ENCODE peak calls at places on chromosome X, in eight cellular contexts. One of them, this sample, is unnamed.

GRCh38 chrX:153473126-153473525 is 2.8 kb upstream of the HAUS7 start:
- ATAC-seq in activated CD4-positive, alpha-beta T cell treated with anti-CD3 and anti-CD28 coated beads for 36 hours: no peak
- ATAC-seq in gastrocnemius medialis: no peak
- ATAC-seq in effector memory CD8-positive, alpha-beta T cell: no peak
- ATAC-seq in A549: no peak
- ATAC-seq in activated B cell treated with CpG ODN at 0.5 μM for 24 hours: no peak
- ATAC-seq in omental fat pad: no peak
- ATAC-seq in activated T-cell treated with anti-CD3 and anti-CD28 coated beads, Interleukin-2, amount 50 U/mL, for 4 hours: no peak
- ATAC-seq in this sample: no peak

GRCh38 chrX:112714357-112714918 is 34.7 kb upstream of the LHFPL1 start:
- ATAC-seq in activated CD4-positive, alpha-beta T cell treated with anti-CD3 and anti-CD28 coated beads for 36 hours: no peak
- ATAC-seq in gastrocnemius medialis: no peak
- ATAC-seq in effector memory CD8-positive, alpha-beta T cell: no peak
- ATAC-seq in A549: no peak
- ATAC-seq in activated B cell treated with CpG ODN at 0.5 μM for 24 hours: no peak
- ATAC-seq in omental fat pad: no peak
- ATAC-seq in activated T-cell treated with anti-CD3 and anti-CD28 coated beads, Interleukin-2, amount 50 U/mL, for 4 hours: no peak
- ATAC-seq in this sample: no peak

GRCh38 chrX:66020578-66021406 is 19.1 kb downstream of the VSIG4 start:
- ATAC-seq in activated CD4-positive, alpha-beta T cell treated with anti-CD3 and anti-CD28 coated beads for 36 hours: no peak
- ATAC-seq in gastrocnemius medialis: no peak
- ATAC-seq in effector memory CD8-positive, alpha-beta T cell: no peak
- ATAC-seq in A549: no peak
- ATAC-seq in activated B cell treated with CpG ODN at 0.5 μM for 24 hours: no peak
- ATAC-seq in omental fat pad: no peak
- ATAC-seq in activated T-cell treated with anti-CD3 and anti-CD28 coated beads, Interleukin-2, amount 50 U/mL, for 4 hours: no peak
- ATAC-seq in this sample: no peak

GRCh38 chrX:96971812-96972211 is 88.1 kb downstream of the RPA4 start:
- ATAC-seq in activated CD4-positive, alpha-beta T cell treated with anti-CD3 and anti-CD28 coated beads for 36 hours: no peak
- ATAC-seq in gastrocnemius medialis: no peak
- ATAC-seq in effector memory CD8-positive, alpha-beta T cell: no peak
- ATAC-seq in A549: no peak
- ATAC-seq in activated B cell treated with CpG ODN at 0.5 μM for 24 hours: no peak
- ATAC-seq in omental fat pad: no peak
- ATAC-seq in activated T-cell treated with anti-CD3 and anti-CD28 coated beads, Interleukin-2, amount 50 U/mL, for 4 hours: no peak
- ATAC-seq in this sample: no peak

GRCh38 chrX:155899366-155899765 is 18.2 kb downstream of the VAMP7 start:
- ATAC-seq in activated CD4-positive, alpha-beta T cell treated with anti-CD3 and anti-CD28 coated beads for 36 hours: no peak
- ATAC-seq in gastrocnemius medialis: no peak
- ATAC-seq in effector memory CD8-positive, alpha-beta T cell: no peak
- ATAC-seq in A549: no peak
- ATAC-seq in activated B cell treated with CpG ODN at 0.5 μM for 24 hours: no peak
- ATAC-seq in omental fat pad: no peak
- ATAC-seq in activated T-cell treated with anti-CD3 and anti-CD28 coated beads, Interleukin-2, amount 50 U/mL, for 4 hours: no peak
- ATAC-seq in this sample: no peak

GRCh38 chrX:19746919-19747671 is 140.3 kb downstream of the SH3KBP1 start:
- ATAC-seq in activated CD4-positive, alpha-beta T cell treated with anti-CD3 and anti-CD28 coated beads for 36 hours: no peak
- ATAC-seq in gastrocnemius medialis: no peak
- ATAC-seq in effector memory CD8-positive, alpha-beta T cell: no peak
- ATAC-seq in A549: no peak
- ATAC-seq in activated B cell treated with CpG ODN at 0.5 μM for 24 hours: no peak
- ATAC-seq in omental fat pad: no peak
- ATAC-seq in activated T-cell treated with anti-CD3 and anti-CD28 coated beads, Interleukin-2, amount 50 U/mL, for 4 hours: no peak
- ATAC-seq in this sample: no peak

GRCh38 chrX:41917517-41917916 is 5.8 kb downstream of the CASK start:
- ATAC-seq in activated CD4-positive, alpha-beta T cell treated with anti-CD3 and anti-CD28 coated beads for 36 hours: no peak
- ATAC-seq in gastrocnemius medialis: no peak
- ATAC-seq in effector memory CD8-positive, alpha-beta T cell: peak; percentile 43
- ATAC-seq in A549: no peak
- ATAC-seq in activated B cell treated with CpG ODN at 0.5 μM for 24 hours: no peak
- ATAC-seq in omental fat pad: no peak
- ATAC-seq in activated T-cell treated with anti-CD3 and anti-CD28 coated beads, Interleukin-2, amount 50 U/mL, for 4 hours: no peak
- ATAC-seq in this sample: no peak

GRCh38 chrX:84932814-84933213 is 70.9 kb upstream of the APOOL start:
- ATAC-seq in activated CD4-positive, alpha-beta T cell treated with anti-CD3 and anti-CD28 coated beads for 36 hours: no peak
- ATAC-seq in gastrocnemius medialis: no peak
- ATAC-seq in effector memory CD8-positive, alpha-beta T cell: no peak
- ATAC-seq in A549: no peak
- ATAC-seq in activated B cell treated with CpG ODN at 0.5 μM for 24 hours: no peak
- ATAC-seq in omental fat pad: no peak
- ATAC-seq in activated T-cell treated with anti-CD3 and anti-CD28 coated beads, Interleukin-2, amount 50 U/mL, for 4 hours: no peak
- ATAC-seq in this sample: no peak

GRCh38 chrX:47651043-47651905 is 911 bp upstream of the ELK1 start:
- ATAC-seq in activated CD4-positive, alpha-beta T cell treated with anti-CD3 and anti-CD28 coated beads for 36 hours: no peak
- ATAC-seq in gastrocnemius medialis: peak; percentile 40
- ATAC-seq in effector memory CD8-positive, alpha-beta T cell: no peak
- ATAC-seq in A549: peak; percentile 21
- ATAC-seq in activated B cell treated with CpG ODN at 0.5 μM for 24 hours: no peak
- ATAC-seq in omental fat pad: peak; percentile 19
- ATAC-seq in activated T-cell treated with anti-CD3 and anti-CD28 coated beads, Interleukin-2, amount 50 U/mL, for 4 hours: no peak
- ATAC-seq in this sample: peak; percentile 1

GRCh38 chrX:45138525-45138924 is 62.2 kb downstream of the DIPK2B start:
- ATAC-seq in activated CD4-positive, alpha-beta T cell treated with anti-CD3 and anti-CD28 coated beads for 36 hours: peak; percentile 53
- ATAC-seq in gastrocnemius medialis: no peak
- ATAC-seq in effector memory CD8-positive, alpha-beta T cell: peak; percentile 37
- ATAC-seq in A549: no peak
- ATAC-seq in activated B cell treated with CpG ODN at 0.5 μM for 24 hours: no peak
- ATAC-seq in omental fat pad: no peak
- ATAC-seq in activated T-cell treated with anti-CD3 and anti-CD28 coated beads, Interleukin-2, amount 50 U/mL, for 4 hours: no peak
- ATAC-seq in this sample: no peak

GRCh38 chrX:136496359-136496767 is 1.0 kb upstream of the HTATSF1 start:
- ATAC-seq in activated CD4-positive, alpha-beta T cell treated with anti-CD3 and anti-CD28 coated beads for 36 hours: no peak
- ATAC-seq in gastrocnemius medialis: no peak
- ATAC-seq in effector memory CD8-positive, alpha-beta T cell: no peak
- ATAC-seq in A549: no peak
- ATAC-seq in activated B cell treated with CpG ODN at 0.5 μM for 24 hours: no peak
- ATAC-seq in omental fat pad: no peak
- ATAC-seq in activated T-cell treated with anti-CD3 and anti-CD28 coated beads, Interleukin-2, amount 50 U/mL, for 4 hours: peak; percentile 1
- ATAC-seq in this sample: no peak

GRCh38 chrX:47250017-47250347 is 17.2 kb downstream of the USP11 start:
- ATAC-seq in activated CD4-positive, alpha-beta T cell treated with anti-CD3 and anti-CD28 coated beads for 36 hours: no peak
- ATAC-seq in gastrocnemius medialis: no peak
- ATAC-seq in effector memory CD8-positive, alpha-beta T cell: no peak
- ATAC-seq in A549: no peak
- ATAC-seq in activated B cell treated with CpG ODN at 0.5 μM for 24 hours: no peak
- ATAC-seq in omental fat pad: no peak
- ATAC-seq in activated T-cell treated with anti-CD3 and anti-CD28 coated beads, Interleukin-2, amount 50 U/mL, for 4 hours: no peak
- ATAC-seq in this sample: no peak

GRCh38 chrX:2967998-2968909 is 38.1 kb upstream of the ARSH start:
- ATAC-seq in activated CD4-positive, alpha-beta T cell treated with anti-CD3 and anti-CD28 coated beads for 36 hours: peak; percentile 92
- ATAC-seq in gastrocnemius medialis: no peak
- ATAC-seq in effector memory CD8-positive, alpha-beta T cell: peak; percentile 66
- ATAC-seq in A549: no peak
- ATAC-seq in activated B cell treated with CpG ODN at 0.5 μM for 24 hours: no peak
- ATAC-seq in omental fat pad: no peak
- ATAC-seq in activated T-cell treated with anti-CD3 and anti-CD28 coated beads, Interleukin-2, amount 50 U/mL, for 4 hours: peak; percentile 87
- ATAC-seq in this sample: peak; percentile 38

GRCh38 chrX:312621-313331 is 5.8 kb downstream of the GTPBP6 start:
- ATAC-seq in activated CD4-positive, alpha-beta T cell treated with anti-CD3 and anti-CD28 coated beads for 36 hours: no peak
- ATAC-seq in gastrocnemius medialis: no peak
- ATAC-seq in effector memory CD8-positive, alpha-beta T cell: no peak
- ATAC-seq in A549: no peak
- ATAC-seq in activated B cell treated with CpG ODN at 0.5 μM for 24 hours: no peak
- ATAC-seq in omental fat pad: no peak
- ATAC-seq in activated T-cell treated with anti-CD3 and anti-CD28 coated beads, Interleukin-2, amount 50 U/mL, for 4 hours: no peak
- ATAC-seq in this sample: no peak

GRCh38 chrX:153780678-153781427 is at the start of gene SRPK3:
- ATAC-seq in activated CD4-positive, alpha-beta T cell treated with anti-CD3 and anti-CD28 coated beads for 36 hours: no peak
- ATAC-seq in gastrocnemius medialis: peak; percentile 67
- ATAC-seq in effector memory CD8-positive, alpha-beta T cell: no peak
- ATAC-seq in A549: no peak
- ATAC-seq in activated B cell treated with CpG ODN at 0.5 μM for 24 hours: no peak
- ATAC-seq in omental fat pad: no peak
- ATAC-seq in activated T-cell treated with anti-CD3 and anti-CD28 coated beads, Interleukin-2, amount 50 U/mL, for 4 hours: no peak
- ATAC-seq in this sample: peak; percentile 2

GRCh38 chrX:48911407-48912182 is at the start of gene SLC35A2:
- ATAC-seq in activated CD4-positive, alpha-beta T cell treated with anti-CD3 and anti-CD28 coated beads for 36 hours: peak; percentile 69
- ATAC-seq in gastrocnemius medialis: peak; percentile 92
- ATAC-seq in effector memory CD8-positive, alpha-beta T cell: peak; percentile 76
- ATAC-seq in A549: peak; percentile 96
- ATAC-seq in activated B cell treated with CpG ODN at 0.5 μM for 24 hours: peak; percentile 74
- ATAC-seq in omental fat pad: peak; percentile 79
- ATAC-seq in activated T-cell treated with anti-CD3 and anti-CD28 coated beads, Interleukin-2, amount 50 U/mL, for 4 hours: peak; percentile 73
- ATAC-seq in this sample: peak; percentile 80

GRCh38 chrX:10090319-10090718 is 66.5 kb upstream of the CLCN4 start:
- ATAC-seq in activated CD4-positive, alpha-beta T cell treated with anti-CD3 and anti-CD28 coated beads for 36 hours: no peak
- ATAC-seq in gastrocnemius medialis: no peak
- ATAC-seq in effector memory CD8-positive, alpha-beta T cell: no peak
- ATAC-seq in A549: no peak
- ATAC-seq in activated B cell treated with CpG ODN at 0.5 μM for 24 hours: no peak
- ATAC-seq in omental fat pad: no peak
- ATAC-seq in activated T-cell treated with anti-CD3 and anti-CD28 coated beads, Interleukin-2, amount 50 U/mL, for 4 hours: no peak
- ATAC-seq in this sample: no peak

GRCh38 chrX:45186643-45187026 is 14.0 kb downstream of the DIPK2B start:
- ATAC-seq in activated CD4-positive, alpha-beta T cell treated with anti-CD3 and anti-CD28 coated beads for 36 hours: no peak
- ATAC-seq in gastrocnemius medialis: no peak
- ATAC-seq in effector memory CD8-positive, alpha-beta T cell: no peak
- ATAC-seq in A549: no peak
- ATAC-seq in activated B cell treated with CpG ODN at 0.5 μM for 24 hours: no peak
- ATAC-seq in omental fat pad: no peak
- ATAC-seq in activated T-cell treated with anti-CD3 and anti-CD28 coated beads, Interleukin-2, amount 50 U/mL, for 4 hours: no peak
- ATAC-seq in this sample: no peak

GRCh38 chrX:17839269-17839668 is 21.8 kb downstream of the RAI2 start:
- ATAC-seq in activated CD4-positive, alpha-beta T cell treated with anti-CD3 and anti-CD28 coated beads for 36 hours: no peak
- ATAC-seq in gastrocnemius medialis: no peak
- ATAC-seq in effector memory CD8-positive, alpha-beta T cell: no peak
- ATAC-seq in A549: no peak
- ATAC-seq in activated B cell treated with CpG ODN at 0.5 μM for 24 hours: no peak
- ATAC-seq in omental fat pad: no peak
- ATAC-seq in activated T-cell treated with anti-CD3 and anti-CD28 coated beads, Interleukin-2, amount 50 U/mL, for 4 hours: no peak
- ATAC-seq in this sample: no peak

GRCh38 chrX:52979993-52980392 is 21.7 kb upstream of the FAM156A start:
- ATAC-seq in activated CD4-positive, alpha-beta T cell treated with anti-CD3 and anti-CD28 coated beads for 36 hours: no peak
- ATAC-seq in gastrocnemius medialis: no peak
- ATAC-seq in effector memory CD8-positive, alpha-beta T cell: no peak
- ATAC-seq in A549: no peak
- ATAC-seq in activated B cell treated with CpG ODN at 0.5 μM for 24 hours: no peak
- ATAC-seq in omental fat pad: no peak
- ATAC-seq in activated T-cell treated with anti-CD3 and anti-CD28 coated beads, Interleukin-2, amount 50 U/mL, for 4 hours: no peak
- ATAC-seq in this sample: no peak

GRCh38 chrX:119266364-119266995 is 30.4 kb downstream of the PGRMC1 start:
- ATAC-seq in activated CD4-positive, alpha-beta T cell treated with anti-CD3 and anti-CD28 coated beads for 36 hours: no peak
- ATAC-seq in gastrocnemius medialis: no peak
- ATAC-seq in effector memory CD8-positive, alpha-beta T cell: no peak
- ATAC-seq in A549: peak; percentile 62
- ATAC-seq in activated B cell treated with CpG ODN at 0.5 μM for 24 hours: no peak
- ATAC-seq in omental fat pad: no peak
- ATAC-seq in activated T-cell treated with anti-CD3 and anti-CD28 coated beads, Interleukin-2, amount 50 U/mL, for 4 hours: no peak
- ATAC-seq in this sample: no peak

GRCh38 chrX:43655961-43656494 is at the start of gene MAOA:
- ATAC-seq in activated CD4-positive, alpha-beta T cell treated with anti-CD3 and anti-CD28 coated beads for 36 hours: no peak
- ATAC-seq in gastrocnemius medialis: peak; percentile 56
- ATAC-seq in effector memory CD8-positive, alpha-beta T cell: no peak
- ATAC-seq in A549: no peak
- ATAC-seq in activated B cell treated with CpG ODN at 0.5 μM for 24 hours: no peak
- ATAC-seq in omental fat pad: peak; percentile 37
- ATAC-seq in activated T-cell treated with anti-CD3 and anti-CD28 coated beads, Interleukin-2, amount 50 U/mL, for 4 hours: no peak
- ATAC-seq in this sample: peak; percentile 60

GRCh38 chrX:7815166-7815565 is 27.8 kb upstream of the VCX start:
- ATAC-seq in activated CD4-positive, alpha-beta T cell treated with anti-CD3 and anti-CD28 coated beads for 36 hours: no peak
- ATAC-seq in gastrocnemius medialis: no peak
- ATAC-seq in effector memory CD8-positive, alpha-beta T cell: no peak
- ATAC-seq in A549: no peak
- ATAC-seq in activated B cell treated with CpG ODN at 0.5 μM for 24 hours: no peak
- ATAC-seq in omental fat pad: no peak
- ATAC-seq in activated T-cell treated with anti-CD3 and anti-CD28 coated beads, Interleukin-2, amount 50 U/mL, for 4 hours: no peak
- ATAC-seq in this sample: no peak

GRCh38 chrX:15549189-15550012 is 48.8 kb downstream of the BMX start:
- ATAC-seq in activated CD4-positive, alpha-beta T cell treated with anti-CD3 and anti-CD28 coated beads for 36 hours: no peak
- ATAC-seq in gastrocnemius medialis: no peak
- ATAC-seq in effector memory CD8-positive, alpha-beta T cell: no peak
- ATAC-seq in A549: no peak
- ATAC-seq in activated B cell treated with CpG ODN at 0.5 μM for 24 hours: no peak
- ATAC-seq in omental fat pad: no peak
- ATAC-seq in activated T-cell treated with anti-CD3 and anti-CD28 coated beads, Interleukin-2, amount 50 U/mL, for 4 hours: no peak
- ATAC-seq in this sample: no peak

GRCh38 chrX:30620980-30621716 is 32.1 kb upstream of the GK start:
- ATAC-seq in activated CD4-positive, alpha-beta T cell treated with anti-CD3 and anti-CD28 coated beads for 36 hours: peak; percentile 39
- ATAC-seq in gastrocnemius medialis: peak; percentile 99
- ATAC-seq in effector memory CD8-positive, alpha-beta T cell: no peak
- ATAC-seq in A549: peak; percentile 89
- ATAC-seq in activated B cell treated with CpG ODN at 0.5 μM for 24 hours: no peak
- ATAC-seq in omental fat pad: no peak
- ATAC-seq in activated T-cell treated with anti-CD3 and anti-CD28 coated beads, Interleukin-2, amount 50 U/mL, for 4 hours: no peak
- ATAC-seq in this sample: peak; percentile 87

GRCh38 chrX:16807976-16808542 is 21.8 kb downstream of the TXLNG start:
- ATAC-seq in activated CD4-positive, alpha-beta T cell treated with anti-CD3 and anti-CD28 coated beads for 36 hours: no peak
- ATAC-seq in gastrocnemius medialis: peak; percentile 97
- ATAC-seq in effector memory CD8-positive, alpha-beta T cell: no peak
- ATAC-seq in A549: peak; percentile 89
- ATAC-seq in activated B cell treated with CpG ODN at 0.5 μM for 24 hours: no peak
- ATAC-seq in omental fat pad: peak; percentile 85
- ATAC-seq in activated T-cell treated with anti-CD3 and anti-CD28 coated beads, Interleukin-2, amount 50 U/mL, for 4 hours: no peak
- ATAC-seq in this sample: peak; percentile 74

GRCh38 chrX:55342533-55343501 is 78.1 kb upstream of the PAGE3 start:
- ATAC-seq in activated CD4-positive, alpha-beta T cell treated with anti-CD3 and anti-CD28 coated beads for 36 hours: peak; percentile 88
- ATAC-seq in gastrocnemius medialis: peak; percentile 41
- ATAC-seq in effector memory CD8-positive, alpha-beta T cell: peak; percentile 53
- ATAC-seq in A549: no peak
- ATAC-seq in activated B cell treated with CpG ODN at 0.5 μM for 24 hours: peak; percentile 68
- ATAC-seq in omental fat pad: no peak
- ATAC-seq in activated T-cell treated with anti-CD3 and anti-CD28 coated beads, Interleukin-2, amount 50 U/mL, for 4 hours: no peak
- ATAC-seq in this sample: peak; percentile 70

GRCh38 chrX:153365670-153366069 is 31.7 kb downstream of the ZNF275 start:
- ATAC-seq in activated CD4-positive, alpha-beta T cell treated with anti-CD3 and anti-CD28 coated beads for 36 hours: peak; percentile 39
- ATAC-seq in gastrocnemius medialis: no peak
- ATAC-seq in effector memory CD8-positive, alpha-beta T cell: no peak
- ATAC-seq in A549: no peak
- ATAC-seq in activated B cell treated with CpG ODN at 0.5 μM for 24 hours: no peak
- ATAC-seq in omental fat pad: no peak
- ATAC-seq in activated T-cell treated with anti-CD3 and anti-CD28 coated beads, Interleukin-2, amount 50 U/mL, for 4 hours: no peak
- ATAC-seq in this sample: no peak

GRCh38 chrX:48493890-48494364 is 14.9 kb upstream of the PORCN start:
- ATAC-seq in activated CD4-positive, alpha-beta T cell treated with anti-CD3 and anti-CD28 coated beads for 36 hours: peak; percentile 44
- ATAC-seq in gastrocnemius medialis: no peak
- ATAC-seq in effector memory CD8-positive, alpha-beta T cell: no peak
- ATAC-seq in A549: no peak
- ATAC-seq in activated B cell treated with CpG ODN at 0.5 μM for 24 hours: peak; percentile 31
- ATAC-seq in omental fat pad: no peak
- ATAC-seq in activated T-cell treated with anti-CD3 and anti-CD28 coated beads, Interleukin-2, amount 50 U/mL, for 4 hours: no peak
- ATAC-seq in this sample: no peak

GRCh38 chrX:79361192-79361870 is 5.8 kb downstream of the ITM2A start:
- ATAC-seq in activated CD4-positive, alpha-beta T cell treated with anti-CD3 and anti-CD28 coated beads for 36 hours: peak; percentile 44
- ATAC-seq in gastrocnemius medialis: no peak
- ATAC-seq in effector memory CD8-positive, alpha-beta T cell: peak; percentile 61
- ATAC-seq in A549: no peak
- ATAC-seq in activated B cell treated with CpG ODN at 0.5 μM for 24 hours: no peak
- ATAC-seq in omental fat pad: no peak
- ATAC-seq in activated T-cell treated with anti-CD3 and anti-CD28 coated beads, Interleukin-2, amount 50 U/mL, for 4 hours: no peak
- ATAC-seq in this sample: no peak

GRCh38 chrX:48714573-48714972 is 18.0 kb downstream of the SUV39H1 start:
- ATAC-seq in activated CD4-positive, alpha-beta T cell treated with anti-CD3 and anti-CD28 coated beads for 36 hours: peak; percentile 16
- ATAC-seq in gastrocnemius medialis: no peak
- ATAC-seq in effector memory CD8-positive, alpha-beta T cell: peak; percentile 5
- ATAC-seq in A549: no peak
- ATAC-seq in activated B cell treated with CpG ODN at 0.5 μM for 24 hours: no peak
- ATAC-seq in omental fat pad: no peak
- ATAC-seq in activated T-cell treated with anti-CD3 and anti-CD28 coated beads, Interleukin-2, amount 50 U/mL, for 4 hours: peak; percentile 50
- ATAC-seq in this sample: no peak

GRCh38 chrX:135923353-135923752 is 29.8 kb downstream of the SAGE1 start:
- ATAC-seq in activated CD4-positive, alpha-beta T cell treated with anti-CD3 and anti-CD28 coated beads for 36 hours: no peak
- ATAC-seq in gastrocnemius medialis: no peak
- ATAC-seq in effector memory CD8-positive, alpha-beta T cell: no peak
- ATAC-seq in A549: no peak
- ATAC-seq in activated B cell treated with CpG ODN at 0.5 μM for 24 hours: no peak
- ATAC-seq in omental fat pad: no peak
- ATAC-seq in activated T-cell treated with anti-CD3 and anti-CD28 coated beads, Interleukin-2, amount 50 U/mL, for 4 hours: no peak
- ATAC-seq in this sample: no peak

GRCh38 chrX:113400193-113400704 is 559.6 kb upstream of the AMOT start:
- ATAC-seq in activated CD4-positive, alpha-beta T cell treated with anti-CD3 and anti-CD28 coated beads for 36 hours: no peak
- ATAC-seq in gastrocnemius medialis: no peak
- ATAC-seq in effector memory CD8-positive, alpha-beta T cell: no peak
- ATAC-seq in A549: no peak
- ATAC-seq in activated B cell treated with CpG ODN at 0.5 μM for 24 hours: no peak
- ATAC-seq in omental fat pad: no peak
- ATAC-seq in activated T-cell treated with anti-CD3 and anti-CD28 coated beads, Interleukin-2, amount 50 U/mL, for 4 hours: no peak
- ATAC-seq in this sample: no peak

This sample was measured in esophagus mucosa.